ENCODE peak calls at places on chromosomes 5 and 9, in ten cellular contexts. J, L, K, Q, R, X, O, Z, I and M are unnamed samples.

GRCh38 chr9:79129865-79130480 is 441.8 kb upstream of the TLE4 start:
- DNase-seq in K (no peak), O (peak; percentile 33), Z (peak; percentile 27), J (no peak), I (peak; percentile 64), L (peak; percentile 20), Q (peak; percentile 20), R (no peak), X (no peak), M (no peak)

GRCh38 chr9:30519756-30520155 is 1864.7 kb upstream of the ACO1 start:
- DNase-seq in J (no peak), I (no peak), Q (no peak), R (no peak), Z (no peak), L (no peak), O (no peak), K (no peak), X (no peak), M (no peak)

GRCh38 chr9:131624636-131625241 is 79.4 kb downstream of the PRRT1B start:
- DNase-seq in K (peak; percentile 30), R (no peak), Q (peak; percentile 75), X (peak; percentile 5), O (no peak), L (no peak), J (no peak), I (no peak), Z (no peak), M (no peak)

GRCh38 chr5:173581408-173582197 is 34.8 kb downstream of the BOD1 start:
- DNase-seq in R (peak; percentile 60), K (no peak), Q (peak; percentile 35), L (no peak), Z (peak; percentile 64), O (peak; percentile 49), J (no peak), X (no peak), I (no peak), M (no peak)

GRCh38 chr5:179227578-179228311 is 117.5 kb downstream of the ADAMTS2 start:
- DNase-seq in Z (no peak), L (no peak), K (no peak), R (no peak), X (no peak), J (no peak), Q (peak; percentile 28), O (no peak), I (no peak), M (no peak)

GRCh38 chr5:39138892-39139291 is 64.7 kb upstream of the RICTOR start:
- DNase-seq in R (no peak), J (no peak), Z (no peak), L (peak; percentile 3), Q (no peak), I (no peak), K (no peak), X (peak; percentile 67), O (peak; percentile 54), M (peak; percentile 59)

GRCh38 chr5:53063176-53063575 is 46.4 kb downstream of the MOCS2 start:
- DNase-seq in R (no peak), I (no peak), Q (no peak), Z (no peak), X (no peak), L (no peak), K (no peak), J (no peak), O (no peak), M (no peak)

GRCh38 chr9:132743886-132744544 is 73.8 kb downstream of the GTF3C4 start:
- DNase-seq in I (peak; percentile 9), R (no peak), L (no peak), X (no peak), K (no peak), O (no peak), Z (peak; percentile 33), Q (no peak), J (no peak), M (no peak)

GRCh38 chr5:68332546-68332945 is 117.0 kb downstream of the PIK3R1 start:
- DNase-seq in R (no peak), I (no peak), L (no peak), J (no peak), K (no peak), X (no peak), Z (no peak), O (no peak), Q (no peak), M (no peak)

GRCh38 chr5:155193483-155194107 is 180.0 kb downstream of the KIF4B start:
- DNase-seq in I (no peak), K (no peak), O (no peak), R (no peak), J (no peak), L (no peak), X (no peak), Z (no peak), Q (peak; percentile 40), M (no peak)

GRCh38 chr5:41527201-41527779 is 16.9 kb upstream of the PLCXD3 start:
- DNase-seq in Z (no peak), I (no peak), J (no peak), X (peak; percentile 75), L (peak; percentile 84), K (no peak), O (no peak), R (no peak), Q (peak; percentile 62), M (peak; percentile 92)

GRCh38 chr5:80588858-80589540 is 18.9 kb upstream of the ANKRD34B start:
- DNase-seq in R (no peak), J (no peak), Z (no peak), Q (no peak), O (no peak), I (no peak), L (no peak), X (no peak), K (no peak), M (no peak)

GRCh38 chr5:148000036-148000435 is 63.7 kb upstream of the SPINK5 start:
- DNase-seq in Q (no peak), Z (no peak), J (no peak), X (no peak), L (no peak), I (no peak), R (no peak), O (no peak), K (no peak), M (no peak)

GRCh38 chr9:89664896-89665329 is 60.1 kb downstream of the GADD45G start:
- DNase-seq in L (no peak), J (no peak), X (no peak), Q (no peak), Z (no peak), R (no peak), I (no peak), K (no peak), O (no peak), M (no peak)

GRCh38 chr9:36037580-36038169 is 962 bp downstream of the RECK start:
- DNase-seq in Z (no peak), O (peak; percentile 3), J (no peak), L (no peak), R (no peak), Q (no peak), I (peak; percentile 31), X (no peak), K (no peak), M (no peak)

GRCh38 chr5:172496671-172497371 is 42.5 kb upstream of the SH3PXD2B start:
- DNase-seq in Z (no peak), Q (peak; percentile 85), R (no peak), I (no peak), O (no peak), K (no peak), L (no peak), J (no peak), X (no peak), M (no peak)

GRCh38 chr9:137435980-137436760 is 5.0 kb downstream of the ENTPD8 start:
- DNase-seq in R (no peak), I (no peak), O (peak; percentile 84), K (no peak), Z (no peak), L (no peak), X (peak; percentile 43), Q (peak; percentile 71), J (no peak), M (peak; percentile 45)

GRCh38 chr5:10297646-10298204 is 10.0 kb downstream of the CMBL start:
- DNase-seq in Q (no peak), X (no peak), O (no peak), I (no peak), Z (no peak), L (no peak), R (no peak), J (no peak), K (no peak), M (no peak)

GRCh38 chr5:136424835-136425694 is 59.7 kb upstream of the TRPC7 start:
- DNase-seq in O (peak; percentile 53), K (peak; percentile 30), L (no peak), Z (peak; percentile 79), X (peak; percentile 14), Q (peak; percentile 68), R (peak; percentile 71), I (peak; percentile 29), J (peak; percentile 50), M (no peak)

GRCh38 chr5:159310492-159310891 is 19.8 kb downstream of the IL12B start:
- DNase-seq in O (no peak), R (no peak), Q (no peak), Z (peak; percentile 18), L (no peak), J (no peak), K (no peak), X (no peak), I (peak; percentile 6), M (no peak)

GRCh38 chr9:76433851-76434250 is 25.1 kb upstream of the GCNT1 start:
- DNase-seq in R (no peak), X (no peak), O (no peak), Q (no peak), I (no peak), Z (no peak), L (no peak), J (no peak), K (no peak), M (peak; percentile 54)

GRCh38 chr9:119829748-119830147 is 460.5 kb upstream of the BRINP1 start:
- DNase-seq in L (no peak), X (no peak), Q (no peak), K (no peak), Z (no peak), J (no peak), I (no peak), O (no peak), R (no peak), M (no peak)

GRCh38 chr9:16627967-16628366 is 242.5 kb downstream of the BNC2 start:
- DNase-seq in I (no peak), Q (peak; percentile 53), J (no peak), X (peak; percentile 95), R (no peak), Z (no peak), O (no peak), L (peak; percentile 88), K (no peak), M (peak; percentile 63)

GRCh38 chr5:128546658-128547281 is 8.7 kb upstream of the FBN2 start:
- DNase-seq in K (no peak), Z (no peak), L (no peak), R (no peak), O (no peak), I (no peak), Q (no peak), J (peak; percentile 68), X (no peak), M (no peak)

GRCh38 chr5:114362197-114362976 is 517 bp downstream of the KCNN2 start:
- DNase-seq in J (peak; percentile 7), Q (peak; percentile 9), I (no peak), R (peak; percentile 14), O (no peak), X (no peak), L (no peak), K (no peak), Z (peak; percentile 75), M (no peak)

GRCh38 chr5:66307647-66308257 is 163.7 kb downstream of the SREK1 start:
- DNase-seq in X (peak; percentile 36), O (peak; percentile 58), I (peak; percentile 63), K (no peak), J (peak; percentile 20), R (peak; percentile 52), Z (peak; percentile 56), Q (no peak), L (peak; percentile 20), M (peak; percentile 22)

GRCh38 chr9:9942764-9943424 is 669.9 kb downstream of the PTPRD start:
- DNase-seq in J (peak; percentile 23), K (peak; percentile 19), X (peak; percentile 24), R (peak; percentile 40), I (peak; percentile 75), L (peak; percentile 8), Z (peak; percentile 73), O (peak; percentile 1), Q (peak; percentile 21), M (no peak)

GRCh38 chr9:117434568-117434967 is 19.7 kb upstream of the ASTN2 start:
- DNase-seq in J (no peak), R (no peak), Z (no peak), K (no peak), I (no peak), X (no peak), L (no peak), Q (no peak), O (no peak), M (no peak)